ENCODE peak calls at places on chromosomes 4 and X, in five cellular contexts. L is fibroblast of lung, C is brain microvascular endothelial cell, O is K562, J is gastrocnemius medialis. M is an unnamed sample.
A peak's percentile ranks its signal among the peaks of the same experiment; 100 is the strongest.

GRCh38 chr4:146098978-146099377 is 76.5 kb upstream of the LSM6 start:
- DNase-seq in O (no peak), C (no peak), J (no peak), L (no peak), M (no peak)

GRCh38 chrX:10110984-10111363 is 45.8 kb upstream of the CLCN4 start:
- DNase-seq in L (no peak), J (no peak), O (no peak), C (no peak), M (no peak)

GRCh38 chrX:97860206-97860605 is 976.5 kb downstream of the RPA4 start:
- DNase-seq in C (no peak), O (no peak), L (peak; percentile 61), J (no peak), M (no peak)

GRCh38 chr4:118969359-118969758 is 80.7 kb downstream of the SYNPO2 start:
- DNase-seq in L (peak; percentile 68), O (peak; percentile 28), J (peak; percentile 81), C (peak; percentile 70), M (no peak)

GRCh38 chr4:138560448-138560847 is 318.3 kb upstream of the SLC7A11 start:
- DNase-seq in L (no peak), C (no peak), J (no peak), O (peak; percentile 47), M (no peak)

GRCh38 chrX:1873671-1874070 is 258.8 kb downstream of the ASMT start:
- DNase-seq in O (no peak), C (no peak), L (no peak), J (no peak), M (no peak)

GRCh38 chrX:17990542-17990941 is 129.4 kb upstream of the RAI2 start:
- DNase-seq in O (no peak), C (no peak), J (no peak), L (no peak), M (no peak)

GRCh38 chr4:172666711-172667368 is 501.8 kb upstream of the GALNT7 start:
- DNase-seq in C (no peak), O (peak; percentile 9), J (no peak), L (no peak), M (no peak)

GRCh38 chr4:113961322-113961698 is 18.1 kb downstream of the ARSJ start:
- DNase-seq in J (no peak), L (peak; percentile 71), O (no peak), C (peak; percentile 39), M (no peak)

GRCh38 chr4:37639551-37640293 is 46.5 kb downstream of the RELL1 start:
- DNase-seq in O (no peak), L (no peak), J (no peak), C (no peak), M (no peak)

GRCh38 chr4:72243641-72244040 is 211.8 kb downstream of the NPFFR2 start:
- DNase-seq in O (no peak), L (no peak), C (no peak), J (no peak), M (no peak)

GRCh38 chr4:51868449-51868847 is 25.5 kb downstream of the DCUN1D4 start:
- DNase-seq in J (no peak), L (no peak), O (no peak), C (no peak), M (no peak)

GRCh38 chr4:101357751-101358150 is 10.4 kb upstream of the PPP3CA start:
- DNase-seq in O (no peak), L (peak; percentile 67), J (no peak), C (peak; percentile 26), M (no peak)

GRCh38 chr4:101355246-101355645 is 7.9 kb upstream of the PPP3CA start:
- DNase-seq in O (no peak), C (no peak), L (no peak), J (no peak), M (no peak)

GRCh38 chr4:101355767-101356702 is 8.7 kb upstream of the PPP3CA start:
- DNase-seq in O (no peak), L (peak; percentile 94), J (no peak), C (peak; percentile 77), M (no peak)

GRCh38 chr4:101356928-101357327 is 9.6 kb upstream of the PPP3CA start:
- DNase-seq in L (peak; percentile 99), O (no peak), C (peak; percentile 86), J (no peak), M (peak; percentile 78)
- H3K4me3 ChIP-seq in L (peak overlapping the region; percentile 21), O (no peak overlapping the region), C (no peak overlapping the region), J (no peak overlapping the region), M (no peak overlapping the region)

GRCh38 chrX:20362268-20363002 is 95.7 kb upstream of the RPS6KA3 start:
- DNase-seq in J (no peak), L (peak; percentile 75), O (peak; percentile 12), C (peak; percentile 62), M (peak; percentile 39)
- H3K4me3 ChIP-seq in J (no peak overlapping the region), L (no peak overlapping the region), O (no peak overlapping the region), C (no peak overlapping the region), M (no peak overlapping the region)

DNA sequence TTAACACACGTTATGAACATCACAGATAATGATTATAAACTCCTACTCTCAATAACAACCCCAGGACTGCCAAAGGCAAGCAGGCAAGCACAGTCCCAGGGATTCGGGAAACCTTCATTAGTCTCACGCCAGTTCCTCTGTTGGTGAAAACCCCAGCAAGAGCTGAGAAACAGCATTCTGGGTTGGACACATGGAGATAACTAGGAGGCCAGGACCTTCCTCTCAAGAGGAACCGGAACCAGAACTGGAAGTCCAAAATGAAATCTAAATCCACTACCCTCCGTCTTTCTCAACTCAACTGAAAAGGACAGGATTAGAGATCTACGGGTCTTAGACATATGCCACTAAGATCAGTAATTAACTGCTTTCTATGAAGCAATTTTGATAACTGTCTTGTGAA is 3.8 kb downstream of the VEGFC start:
- DNase-seq in J (no peak), O (no peak), C (no peak), L (no peak), M (no peak)
- H3K4me3 ChIP-seq in J (no peak overlapping the region), O (no peak overlapping the region), C (no peak overlapping the region), L (peak overlapping the region; percentile 78), M (no peak overlapping the region)

DNA sequence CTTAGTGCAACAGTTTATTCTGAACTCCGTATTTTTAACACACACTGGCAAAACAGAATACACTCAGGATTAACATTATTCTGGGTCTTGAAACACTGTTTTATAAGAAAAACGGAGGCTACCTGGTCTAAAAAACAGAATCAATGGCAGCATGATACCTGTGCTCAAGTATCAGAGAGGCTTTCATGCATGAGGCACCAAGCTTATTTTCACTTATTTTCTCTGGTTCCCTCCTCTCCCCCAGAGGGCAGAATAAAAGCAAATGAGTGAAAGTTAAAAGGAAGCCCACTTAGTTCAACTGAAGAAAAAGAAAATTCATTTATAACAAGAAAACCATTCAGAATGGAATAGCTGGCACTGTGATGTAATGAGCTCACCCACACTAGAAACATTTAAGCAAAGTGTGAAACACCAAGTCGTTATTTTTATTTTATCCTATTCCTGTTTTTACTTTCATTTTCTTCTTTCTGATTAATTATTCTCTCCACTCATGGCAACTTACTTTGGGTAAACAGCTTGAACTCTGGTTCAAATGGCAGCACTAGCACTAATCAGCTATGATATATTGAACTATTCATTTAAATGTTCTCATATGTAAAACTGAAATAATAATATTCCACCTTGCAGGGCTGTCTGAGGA is 211.8 kb downstream of the PPP3CA start:
- DNase-seq in O (no peak), J (no peak), L (no peak), C (no peak), M (no peak)
- H3K4me3 ChIP-seq in O (no peak overlapping the region), J (no peak overlapping the region), L (no peak overlapping the region), C (no peak overlapping the region), M (no peak overlapping the region)

GRCh38 chr4:54066718-54067129 is 2.3 kb upstream of the CHIC2 start:
- DNase-seq in L (no peak), C (no peak), J (no peak), O (peak; percentile 80), M (no peak)

GRCh38 chr4:54064317-54065275 is at the start of gene CHIC2:
- DNase-seq in O (peak; percentile 96), J (peak; percentile 92), C (peak; percentile 93), L (peak; percentile 94), M (peak; percentile 72)

GRCh38 chr4:54063737-54064316 is 578 bp downstream of the CHIC2 start:
- DNase-seq in L (peak; percentile 36), O (peak; percentile 46), J (peak; percentile 25), C (no peak), M (no peak)

GRCh38 chr4:54066088-54066415 is 1.6 kb upstream of the CHIC2 start:
- DNase-seq in O (peak; percentile 19), J (no peak), C (no peak), L (no peak), M (no peak)

GRCh38 chr4:54065282-54066087 is 1.1 kb upstream of the CHIC2 start:
- DNase-seq in L (peak; percentile 35), O (peak; percentile 23), C (no peak), J (no peak), M (no peak)
- H3K4me3 ChIP-seq in L (peak overlapping the region; percentile 32), O (peak overlapping the region; percentile 92), C (no peak overlapping the region), J (peak overlapping the region; percentile 94), M (peak overlapping the region; percentile 59)

GRCh38 chrX:65671966-65672365 is 4.5 kb downstream of the MSN start:
- DNase-seq in O (no peak), J (no peak), L (no peak), C (no peak), M (no peak)
- H3K4me3 ChIP-seq in O (peak overlapping the region; percentile 4), J (no peak overlapping the region), L (no peak overlapping the region), C (no peak overlapping the region), M (no peak overlapping the region)

GRCh38 chr4:14862881-14863280 is 139.4 kb upstream of the CPEB2 start:
- DNase-seq in O (peak; percentile 72), L (peak; percentile 18), C (no peak), J (peak; percentile 14), M (no peak)

GRCh38 chr4:14865804-14866203 is 136.5 kb upstream of the CPEB2 start:
- DNase-seq in L (no peak), O (no peak), J (no peak), C (no peak), M (no peak)

GRCh38 chr4:14864365-14864762 is 137.9 kb upstream of the CPEB2 start:
- DNase-seq in J (no peak), L (no peak), C (no peak), O (no peak), M (no peak)

GRCh38 chr4:14864967-14865366 is 137.3 kb upstream of the CPEB2 start:
- DNase-seq in L (no peak), J (no peak), C (no peak), O (no peak), M (no peak)

GRCh38 chr4:14863420-14864364 is 138.6 kb upstream of the CPEB2 start:
- DNase-seq in L (no peak), C (no peak), J (no peak), O (no peak), M (no peak)
- H3K4me3 ChIP-seq in L (no peak overlapping the region), C (no peak overlapping the region), J (no peak overlapping the region), O (no peak overlapping the region), M (no peak overlapping the region)

GRCh38 chr4:88230953-88231835 is 53.2 kb downstream of the PPM1K start:
- DNase-seq in C (peak; percentile 10), O (no peak), L (no peak), J (no peak), M (no peak)
- H3K4me3 ChIP-seq in C (peak overlapping the region; percentile 26), O (no peak overlapping the region), L (peak overlapping the region; percentile 42), J (peak overlapping the region; percentile 42), M (no peak overlapping the region)

M was measured in retinal pigment epithelial cell.